ENCODE peak calls at places on chromosomes 16 and 17, in five cellular contexts. A is GM23338, V is cardiac fibroblast, J is AG04450, R is thyroid gland. Z is an unnamed sample.

GRCh38 chr17:59897090-59897489 is 4.2 kb downstream of the RPS6KB1 start:
- DNase-seq in A (no peak), V (no peak), J (no peak), R (no peak), Z (peak)

GRCh38 chr17:64580384-64581307 is 73.9 kb downstream of the CEP95 start:
- DNase-seq in A (no peak), V (no peak), J (no peak), R (no peak), Z (no peak)

GRCh38 chr16:84585886-84586285 is 32.0 kb downstream of the COTL1 start:
- DNase-seq in A (peak), V (no peak), J (no peak), R (no peak), Z (peak)

GRCh38 chr16:85809645-85810044 is 10.2 kb downstream of the COX4I1 start:
- DNase-seq in A (no peak), V (no peak), J (no peak), R (no peak), Z (no peak)

GRCh38 chr17:76121932-76122383 is 18.4 kb upstream of the EXOC7 start:
- DNase-seq in A (peak), V (peak), J (no peak), R (peak), Z (peak)

GRCh38 chr16:88351521-88352101 is 31.1 kb upstream of the ZNF469 start:
- DNase-seq in A (no peak), V (no peak), J (no peak), R (no peak), Z (no peak)

GRCh38 chr16:84519855-84520254 is 15.4 kb upstream of the MEAK7 start:
- DNase-seq in A (no peak), V (no peak), J (no peak), R (no peak), Z (no peak)

GRCh38 chr17:73311781-73312641 is at the start of gene CDC42EP4:
- DNase-seq in A (peak), V (peak), J (no peak), R (peak), Z (peak)

GRCh38 chr16:17836868-17837602 is 366.3 kb upstream of the XYLT1 start:
- DNase-seq in A (peak), V (peak), J (peak), R (no peak), Z (peak)

GRCh38 chr17:38441429-38442061 is 13.3 kb downstream of the ARHGAP23 start:
- DNase-seq in A (no peak), V (no peak), J (no peak), R (no peak), Z (no peak)

GRCh38 chr17:79801156-79802038 is 4.5 kb upstream of the CBX8 start:
- DNase-seq in A (peak), V (no peak), J (no peak), R (no peak), Z (no peak)

GRCh38 chr17:14389656-14390055 is 88.8 kb downstream of the HS3ST3B1 start:
- DNase-seq in A (peak), V (no peak), J (no peak), R (no peak), Z (no peak)

GRCh38 chr16:27770271-27771196 is 220.6 kb downstream of the KATNIP start:
- DNase-seq in A (no peak), V (no peak), J (no peak), R (no peak), Z (no peak)

GRCh38 chr16:3431779-3432219 is 11.5 kb downstream of the ZNF597 start:
- DNase-seq in A (no peak), V (peak), J (no peak), R (peak), Z (no peak)

GRCh38 chr17:47253541-47254402 is at the start of gene ITGB3:
- DNase-seq in A (peak), V (peak), J (no peak), R (peak), Z (peak)
- TF ChIP-seq CTCF in A (peak), V (peak), J (peak), R (no peak), Z (peak)

GRCh38 chr16:57480754-57481230 is 5.5 kb downstream of the DOK4 start:
- DNase-seq in A (no peak), V (no peak), J (no peak), R (no peak), Z (no peak)

GRCh38 chr16:57481421-57481820 is 4.9 kb downstream of the DOK4 start:
- DNase-seq in A (no peak), V (no peak), J (no peak), R (no peak), Z (no peak)

GRCh38 chr16:57479043-57479421 is 7.3 kb downstream of the DOK4 start:
- DNase-seq in A (no peak), V (no peak), J (no peak), R (no peak), Z (peak)

GRCh38 chr16:57479422-57480126 is 6.7 kb downstream of the DOK4 start:
- DNase-seq in A (peak), V (peak), J (no peak), R (no peak), Z (peak)

GRCh38 chr16:57480127-57480753 is 6.1 kb downstream of the DOK4 start:
- DNase-seq in A (no peak), V (peak), J (no peak), R (no peak), Z (no peak)
- H3K4me3 ChIP-seq in A (peak), V (peak), J (peak), R (peak), Z (peak)

DNA sequence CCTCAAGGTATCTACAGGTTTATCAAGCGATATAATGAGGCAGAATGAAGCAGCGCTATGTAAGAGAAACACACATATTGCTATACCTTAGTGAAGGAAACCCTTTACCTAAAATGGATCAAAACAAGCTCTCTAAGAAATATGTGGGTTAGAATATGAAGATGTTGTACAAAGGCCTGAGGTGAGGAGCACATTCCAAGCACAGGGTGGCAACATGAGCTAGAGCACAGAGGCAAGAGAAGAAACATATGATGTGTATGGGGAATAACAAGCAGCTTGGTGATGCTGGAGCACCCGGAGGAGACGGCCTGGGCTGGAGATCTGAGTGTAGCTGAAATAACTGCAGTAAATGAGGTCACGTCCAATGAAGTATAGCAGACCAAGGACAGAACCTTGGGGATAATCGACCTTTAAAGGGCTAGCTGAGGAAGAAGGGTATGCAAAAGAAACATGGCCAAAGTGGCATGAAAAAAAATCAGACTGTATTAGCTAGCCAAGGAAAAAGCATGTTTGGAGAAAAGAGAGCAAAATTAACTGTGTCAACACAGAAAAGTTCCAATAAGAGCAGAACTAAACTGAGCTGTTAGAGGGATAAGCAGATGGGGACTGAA is 44.0 kb downstream of the MARVELD3 start:
- DNase-seq in A (no peak), V (no peak), J (no peak), R (no peak), Z (peak)
- TF ChIP-seq CTCF in A (no peak), V (no peak), J (peak), R (no peak), Z (no peak)

GRCh38 chr16:73065617-73066313 is 17.8 kb upstream of the ZFHX3 start:
- DNase-seq in A (peak), V (peak), J (no peak), R (peak), Z (peak)

GRCh38 chr16:73066321-73066926 is 18.5 kb upstream of the ZFHX3 start:
- DNase-seq in A (peak), V (no peak), J (no peak), R (peak), Z (no peak)

GRCh38 chr16:73064227-73064995 is 16.5 kb upstream of the ZFHX3 start:
- DNase-seq in A (peak), V (peak), J (no peak), R (no peak), Z (peak)

GRCh38 chr16:73063854-73064226 is 15.9 kb upstream of the ZFHX3 start:
- DNase-seq in A (no peak), V (no peak), J (no peak), R (no peak), Z (no peak)

DNA sequence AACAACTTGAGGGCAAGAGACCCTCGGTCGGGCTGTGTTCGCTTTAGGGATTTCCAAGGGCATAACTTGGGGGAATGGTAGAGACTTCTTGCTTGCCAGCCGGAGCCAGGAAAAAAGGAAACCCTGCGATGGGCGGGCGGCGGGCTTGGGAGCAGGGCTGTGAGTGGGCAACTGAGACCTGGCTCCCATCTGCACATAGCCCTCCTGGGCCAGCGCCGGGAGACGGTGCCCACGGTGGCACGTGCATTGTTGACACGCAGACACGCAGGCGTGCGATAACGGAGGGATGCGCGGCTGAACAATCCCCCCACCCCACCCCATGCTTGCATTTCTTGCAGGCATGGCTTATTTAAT is 17.0 kb upstream of the ZFHX3 start:
- DNase-seq in A (no peak), V (no peak), J (no peak), R (no peak), Z (no peak)
- H3K4me3 ChIP-seq in A (peak), V (peak), J (peak), R (peak), Z (peak)

Z was measured in foreskin fibroblast.